ENCODE peak calls at places on chromosomes 11 and 22, in four cellular contexts. P, B, G and I are unnamed samples.

GRCh38 chr22:49760280-49760629 is 67.4 kb downstream of the BRD1 start:
- DNase-seq in P (no peak), G (no peak), B (no peak), I (no peak)

GRCh38 chr11:3796796-3797328 is 492 bp downstream of the NUP98 start:
- DNase-seq in P (no peak), B (peak; percentile 18), G (no peak), I (no peak)

GRCh38 chr11:128324531-128325141 is 262.7 kb downstream of the ETS1 start:
- DNase-seq in G (no peak), B (no peak), P (peak; percentile 72), I (no peak)

GRCh38 chr22:46996595-46997310 is 234.3 kb downstream of the TBC1D22A start:
- DNase-seq in B (no peak), G (no peak), P (no peak), I (no peak)

GRCh38 chr22:43088616-43088978 is 594 bp downstream of the TTLL1 start:
- DNase-seq in P (no peak), B (peak; percentile 3), G (no peak), I (no peak)

GRCh38 chr11:11577246-11577855 is 44.5 kb downstream of the GALNT18 start:
- DNase-seq in G (peak; percentile 29), P (no peak), B (no peak), I (no peak)

GRCh38 chr11:12235945-12236743 is 125.8 kb downstream of the MICAL2 start:
- DNase-seq in G (peak; percentile 92), B (peak; percentile 84), P (peak; percentile 33), I (peak; percentile 49)

GRCh38 chr11:76880314-76880713 is 19.6 kb downstream of the ACER3 start:
- DNase-seq in G (no peak), P (no peak), B (peak; percentile 96), I (no peak)

GRCh38 chr11:74680035-74680671 is 51.1 kb downstream of the CHRDL2 start:
- DNase-seq in G (no peak), P (no peak), B (no peak), I (no peak)

GRCh38 chr11:15819679-15820286 is 536.6 kb downstream of the SOX6 start:
- DNase-seq in B (peak; percentile 93), P (peak; percentile 5), G (no peak), I (peak; percentile 17)

GRCh38 chr11:99260696-99261095 is 239.9 kb downstream of the CNTN5 start:
- DNase-seq in P (no peak), G (peak; percentile 11), B (no peak), I (no peak)

GRCh38 chr11:119266517-119267255 is 50.2 kb downstream of the MCAM start:
- DNase-seq in G (no peak), P (no peak), B (no peak), I (no peak)

GRCh38 chr11:10272132-10272531 is 21.9 kb downstream of the SBF2 start:
- DNase-seq in B (no peak), P (no peak), G (no peak), I (peak; percentile 33)

GRCh38 chr11:119793335-119793984 is 64.5 kb upstream of the NECTIN1 start:
- DNase-seq in G (peak; percentile 60), P (no peak), B (no peak), I (no peak)

GRCh38 chr11:14331476-14332136 is 27.4 kb downstream of the RRAS2 start:
- DNase-seq in P (no peak), B (no peak), G (no peak), I (no peak)

GRCh38 chr11:122686106-122686505 is 30.6 kb downstream of the UBASH3B start:
- DNase-seq in P (no peak), B (no peak), G (no peak), I (no peak)

GRCh38 chr11:87878373-87878779 is 296.9 kb downstream of the RAB38 start:
- DNase-seq in P (no peak), G (peak; percentile 27), B (peak; percentile 43), I (peak; percentile 33)

GRCh38 chr11:134844838-134845237 is 432.8 kb upstream of the B3GAT1 start:
- DNase-seq in G (no peak), P (no peak), B (no peak), I (no peak)

GRCh38 chr11:9075441-9076000 is 15.9 kb downstream of the SCUBE2 start:
- DNase-seq in B (peak; percentile 34), P (no peak), G (no peak), I (no peak)

GRCh38 chr11:95404370-95404769 is 173.4 kb upstream of the SESN3 start:
- DNase-seq in G (no peak), B (no peak), P (no peak), I (no peak)

GRCh38 chr11:17387811-17388210 is 648 bp downstream of the KCNJ11 start:
- DNase-seq in G (no peak), B (no peak), P (no peak), I (no peak)

GRCh38 chr22:24146190-24146616 is 35.1 kb upstream of the SUSD2 start:
- DNase-seq in P (no peak), B (peak; percentile 64), G (peak; percentile 59), I (peak; percentile 62)

GRCh38 chr11:19405966-19406365 is 165.2 kb upstream of the E2F8 start:
- DNase-seq in B (no peak), G (no peak), P (no peak), I (no peak)

GRCh38 chr22:32623943-32624342 is 149.3 kb downstream of the FBXO7 start:
- DNase-seq in P (no peak), B (peak; percentile 40), G (peak; percentile 78), I (no peak)